ENCODE peak calls at places on chromosome 18, in six cellular contexts. B, D, L, N, Z and A are unnamed samples.

GRCh38 chr18:8435376-8435775 is 173.9 kb upstream of the RAB12 start:
- DNase-seq in B (no peak), D (no peak), L (no peak), N (no peak), Z (no peak), A (no peak)

GRCh38 chr18:72700961-72701710 is 157.0 kb upstream of the CBLN2 start:
- DNase-seq in B (no peak), D (no peak), L (peak; percentile 2), N (no peak), Z (peak; percentile 42), A (no peak)

GRCh38 chr18:2538844-2539243 is 32.5 kb downstream of the METTL4 start:
- DNase-seq in B (no peak), D (no peak), L (no peak), N (no peak), Z (no peak), A (no peak)

GRCh38 chr18:31546476-31546875 is 45.2 kb upstream of the TTR start:
- DNase-seq in B (no peak), D (no peak), L (no peak), N (no peak), Z (no peak), A (no peak)

GRCh38 chr18:56068030-56068671 is 480.2 kb upstream of the TCF4 start:
- DNase-seq in B (no peak), D (peak; percentile 9), L (peak; percentile 63), N (no peak), Z (peak; percentile 69), A (no peak)

GRCh38 chr18:27785815-27786537 is 391.0 kb downstream of the CDH2 start:
- DNase-seq in B (no peak), D (no peak), L (no peak), N (no peak), Z (no peak), A (no peak)

GRCh38 chr18:62128157-62128556 is 58.7 kb downstream of the PIGN start:
- DNase-seq in B (no peak), D (peak; percentile 37), L (peak; percentile 55), N (no peak), Z (peak; percentile 36), A (no peak)

GRCh38 chr18:55658598-55658997 is 70.6 kb upstream of the TCF4 start:
- DNase-seq in B (no peak), D (no peak), L (no peak), N (no peak), Z (no peak), A (no peak)

GRCh38 chr18:4878480-4878879 is 318.6 kb downstream of the AKAIN1 start:
- DNase-seq in B (no peak), D (no peak), L (no peak), N (no peak), Z (no peak), A (no peak)

GRCh38 chr18:62545098-62545497 is 22.3 kb downstream of the ZCCHC2 start:
- DNase-seq in B (no peak), D (no peak), L (no peak), N (no peak), Z (no peak), A (no peak)

GRCh38 chr18:11095674-11096293 is 53.6 kb downstream of the PIEZO2 start:
- DNase-seq in B (no peak), D (no peak), L (no peak), N (no peak), Z (no peak), A (no peak)

GRCh38 chr18:7572837-7573236 is 5.7 kb downstream of the PTPRM start:
- DNase-seq in B (no peak), D (peak; percentile 42), L (peak; percentile 36), N (no peak), Z (peak; percentile 67), A (no peak)

GRCh38 chr18:9516437-9517064 is 41.2 kb downstream of the RALBP1 start:
- DNase-seq in B (no peak), D (peak; percentile 65), L (no peak), N (no peak), Z (peak; percentile 65), A (no peak)

GRCh38 chr18:59623456-59624383 is 73.5 kb downstream of the CCBE1 start:
- DNase-seq in B (no peak), D (no peak), L (peak; percentile 45), N (no peak), Z (peak; percentile 75), A (no peak)

GRCh38 chr18:25326231-25327042 is 25.5 kb downstream of the ZNF521 start:
- DNase-seq in B (no peak), D (no peak), L (no peak), N (no peak), Z (peak; percentile 66), A (no peak)

GRCh38 chr18:45320724-45321123 is 294.6 kb upstream of the SLC14A2 start:
- DNase-seq in B (no peak), D (no peak), L (no peak), N (no peak), Z (peak; percentile 79), A (no peak)

GRCh38 chr18:44819944-44820510 is 139.3 kb downstream of the SETBP1 start:
- DNase-seq in B (no peak), D (no peak), L (no peak), N (peak; percentile 62), Z (no peak), A (peak; percentile 88)

GRCh38 chr18:53682796-53683195 is 541.7 kb downstream of the MBD2 start:
- DNase-seq in B (no peak), D (no peak), L (no peak), N (no peak), Z (no peak), A (no peak)

GRCh38 chr18:74416124-74416523 is 41.0 kb downstream of the DIPK1C start:
- DNase-seq in B (no peak), D (no peak), L (no peak), N (no peak), Z (no peak), A (no peak)

GRCh38 chr18:70523798-70524182 is 234.9 kb downstream of the SOCS6 start:
- DNase-seq in B (no peak), D (no peak), L (no peak), N (no peak), Z (no peak), A (no peak)

GRCh38 chr18:39839782-39840181 is 2115.3 kb upstream of the PIK3C3 start:
- DNase-seq in B (no peak), D (peak; percentile 13), L (peak; percentile 50), N (no peak), Z (no peak), A (no peak)

GRCh38 chr18:58527116-58528010 is 101.5 kb downstream of the ALPK2 start:
- DNase-seq in B (no peak), D (no peak), L (peak; percentile 24), N (no peak), Z (peak; percentile 76), A (no peak)

GRCh38 chr18:8721716-8722115 is 16.4 kb downstream of the MTCL1 start:
- DNase-seq in B (no peak), D (no peak), L (peak; percentile 71), N (no peak), Z (peak; percentile 69), A (no peak)

GRCh38 chr18:67615876-67616275 is 99.4 kb upstream of the DSEL start:
- DNase-seq in B (no peak), D (no peak), L (no peak), N (no peak), Z (no peak), A (no peak)

GRCh38 chr18:51342815-51343214 is 145.3 kb upstream of the MEX3C start:
- DNase-seq in B (no peak), D (no peak), L (peak; percentile 90), N (no peak), Z (peak; percentile 5), A (no peak)

GRCh38 chr18:25282282-25282681 is 69.7 kb downstream of the ZNF521 start:
- DNase-seq in B (no peak), D (peak; percentile 69), L (no peak), N (no peak), Z (no peak), A (no peak)

GRCh38 chr18:41624461-41624860 is 330.6 kb upstream of the PIK3C3 start:
- DNase-seq in B (no peak), D (no peak), L (peak; percentile 6), N (no peak), Z (peak; percentile 44), A (no peak)

GRCh38 chr18:27473359-27473758 is 288.3 kb upstream of the CHST9 start:
- DNase-seq in B (no peak), D (no peak), L (no peak), N (no peak), Z (no peak), A (no peak)

DNA sequence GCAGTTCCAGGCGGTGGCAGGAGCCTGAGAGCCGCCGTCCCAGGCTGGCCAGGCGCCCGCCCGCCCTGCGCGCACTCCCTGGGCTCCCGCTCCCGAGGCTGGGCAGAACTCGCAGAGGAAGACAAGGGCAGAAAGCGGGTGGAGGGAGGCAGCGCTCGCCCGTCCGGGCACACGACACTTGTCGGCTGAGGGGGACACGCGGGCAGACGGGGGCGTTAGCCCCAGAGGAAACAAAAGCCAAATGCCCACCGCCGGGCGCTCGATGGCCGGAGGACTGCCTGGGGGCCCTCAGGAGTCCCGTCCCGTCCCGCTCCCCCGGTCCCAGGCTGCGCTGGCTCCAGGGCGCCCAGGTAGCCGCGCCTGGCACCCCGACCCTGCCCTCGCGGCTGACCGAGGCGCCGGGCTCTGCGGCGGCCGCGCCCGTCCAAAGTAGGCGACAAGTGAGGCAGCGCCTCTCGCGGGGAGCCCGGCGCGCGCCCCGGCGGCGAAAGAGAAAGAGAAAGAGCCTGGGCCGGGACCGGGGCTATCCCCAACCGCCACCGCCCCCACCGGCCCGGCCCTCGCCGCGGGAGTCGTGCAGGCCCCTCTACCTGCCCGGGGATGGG is 491 bp downstream of the L3MBTL4 start:
- DNase-seq in B (peak; percentile 14), D (no peak), L (no peak), N (peak; percentile 70), Z (peak; percentile 36), A (peak; percentile 33)
- H3K4me3 ChIP-seq in B (no peak overlapping the region), D (peak overlapping the region; percentile 41), L (peak overlapping the region; percentile 48), N (peak overlapping the region; percentile 91), Z (peak overlapping the region; percentile 61), A (peak overlapping the region; percentile 74)

DNA sequence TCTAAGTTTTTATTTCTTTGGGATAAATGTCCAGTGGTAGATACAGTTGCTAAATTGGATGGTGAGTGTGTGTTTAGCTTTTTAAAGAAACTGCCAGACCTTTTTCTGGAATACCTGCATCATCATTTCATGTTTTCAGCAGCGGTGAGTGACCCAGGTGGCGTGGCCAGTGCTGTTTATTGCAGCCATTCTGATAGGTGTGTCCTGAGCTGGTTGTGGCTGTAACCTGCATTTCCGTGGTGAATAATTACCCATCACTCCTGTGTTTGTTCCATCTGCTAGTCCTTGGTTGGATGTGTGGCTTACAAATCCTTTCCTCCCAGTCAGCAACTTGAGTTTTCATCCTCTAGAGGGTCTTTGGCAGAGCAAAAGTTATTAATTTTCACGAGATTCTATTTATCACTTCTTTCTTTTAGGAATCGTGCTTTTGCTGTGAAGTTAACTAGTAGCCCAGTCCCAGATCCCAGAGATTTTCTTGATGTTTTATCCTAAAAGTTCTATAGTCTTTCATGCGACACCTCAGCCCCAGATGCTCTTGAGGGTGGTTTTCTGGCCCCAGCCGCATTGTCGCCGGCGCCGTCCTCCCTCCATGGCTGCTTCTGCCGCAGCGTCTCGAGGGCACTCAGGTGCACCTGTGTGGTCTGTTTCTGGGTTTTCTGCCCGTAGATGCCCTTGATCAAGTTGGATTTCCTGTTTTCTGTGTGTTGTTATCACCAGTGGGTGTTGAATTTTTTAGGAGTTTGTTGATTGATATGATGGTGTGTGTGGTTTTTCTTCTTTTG is 44.9 kb downstream of the CTDP1 start:
- DNase-seq in B (no peak), D (no peak), L (no peak), N (no peak), Z (no peak), A (no peak)
- H3K36me3 ChIP-seq in B (peaks cover 16% of the 10 kb centered on the region), D (no peaks in the 10 kb centered on the region), L (peaks cover 30% of the 10 kb centered on the region), N (peaks cover 4% of the 10 kb centered on the region), Z (peaks cover 7% of the 10 kb centered on the region), A (peaks cover 36% of the 10 kb centered on the region)

GRCh38 chr18:48374423-48375149 is 34.6 kb downstream of the ZBTB7C start:
- DNase-seq in B (no peak), D (no peak), L (no peak), N (no peak), Z (peak; percentile 15), A (no peak)
- H3K27ac ChIP-seq in B (no peak overlapping the region), D (no peak overlapping the region), L (no peak overlapping the region), N (no peak overlapping the region), Z (no peak overlapping the region), A (no peak overlapping the region)

GRCh38 chr18:57352271-57352701 is at the start of gene ST8SIA3:
- DNase-seq in B (no peak), D (no peak), L (no peak), N (no peak), Z (no peak), A (no peak)
- H3K4me3 ChIP-seq in B (no peak within 1 kb of the TSS), D (no peak within 1 kb of the TSS), L (no peak within 1 kb of the TSS), N (no peak within 1 kb of the TSS), Z (no peak within 1 kb of the TSS), A (no peak within 1 kb of the TSS)